ENCODE peak calls at places on chromosomes 1 and 21, in six cellular contexts. L is uterus, A is AG09309, K is breast epithelium, V is transverse colon, I is foreskin fibroblast. H is an unnamed sample.

GRCh38 chr1:23122023-23122738 is 46.5 kb downstream of the LUZP1 start:
- DNase-seq in L (peak), A (no peak), K (no peak), V (peak), I (peak), H (no peak)

GRCh38 chr1:14165289-14165867 is 433.1 kb upstream of the KAZN start:
- DNase-seq in L (no peak), A (no peak), K (no peak), V (no peak), I (no peak), H (no peak)

GRCh38 chr1:18322353-18323032 is 158.2 kb upstream of the KLHDC7A start:
- DNase-seq in L (no peak), A (no peak), K (no peak), V (no peak), I (no peak), H (no peak)

GRCh38 chr1:14438127-14438769 is 160.2 kb upstream of the KAZN start:
- DNase-seq in L (no peak), A (no peak), K (no peak), V (no peak), I (no peak), H (no peak)

GRCh38 chr1:31310131-31310530 is 13.3 kb downstream of the ZCCHC17 start:
- DNase-seq in L (no peak), A (no peak), K (no peak), V (no peak), I (peak), H (no peak)

GRCh38 chr1:9100471-9101043 is 28.3 kb downstream of the GPR157 start:
- DNase-seq in L (no peak), A (no peak), K (no peak), V (no peak), I (peak), H (no peak)

GRCh38 chr21:34061983-34062382 is 11.4 kb upstream of the MRPS6 start:
- DNase-seq in L (no peak), A (no peak), K (no peak), V (no peak), I (no peak), H (no peak)

GRCh38 chr1:155463865-155464264 is 98.7 kb downstream of the ASH1L start:
- DNase-seq in L (no peak), A (peak), K (no peak), V (no peak), I (peak), H (no peak)

GRCh38 chr1:91054780-91055481 is 33.1 kb upstream of the ZNF644 start:
- DNase-seq in L (no peak), A (no peak), K (no peak), V (no peak), I (no peak), H (no peak)

GRCh38 chr21:26164311-26164710 is 6.3 kb downstream of the APP start:
- DNase-seq in L (no peak), A (no peak), K (no peak), V (no peak), I (no peak), H (no peak)

GRCh38 chr1:31663622-31664452 is 19.2 kb upstream of the PEF1 start:
- DNase-seq in L (peak), A (no peak), K (peak), V (peak), I (peak), H (no peak)

GRCh38 chr1:202711949-202712635 is 1.8 kb upstream of the SYT2 start:
- DNase-seq in L (no peak), A (no peak), K (no peak), V (no peak), I (no peak), H (no peak)

GRCh38 chr1:34013958-34014737 is 150.3 kb downstream of the HMGB4 start:
- DNase-seq in L (no peak), A (no peak), K (no peak), V (no peak), I (no peak), H (peak)

GRCh38 chr1:61226791-61227567 is 144.6 kb downstream of the NFIA start:
- DNase-seq in L (no peak), A (no peak), K (no peak), V (peak), I (peak), H (no peak)

GRCh38 chr1:179105393-179105792 is 23.5 kb downstream of the TOR3A start:
- DNase-seq in L (no peak), A (no peak), K (no peak), V (no peak), I (no peak), H (no peak)

GRCh38 chr1:62213075-62213914 is 18.6 kb downstream of the L1TD1 start:
- DNase-seq in L (no peak), A (no peak), K (no peak), V (no peak), I (no peak), H (no peak)

GRCh38 chr1:208513799-208514198 is 269.6 kb upstream of the PLXNA2 start:
- DNase-seq in L (no peak), A (no peak), K (no peak), V (no peak), I (peak), H (no peak)

GRCh38 chr1:184387871-184388670 is 1.2 kb downstream of the C1orf21 start:
- DNase-seq in L (peak), A (peak), K (no peak), V (peak), I (peak), H (no peak)

GRCh38 chr1:156709743-156710489 is 4.5 kb upstream of the CRABP2 start:
- DNase-seq in L (peak), A (peak), K (peak), V (peak), I (peak), H (peak)

GRCh38 chr1:153404768-153405167 is 11.6 kb upstream of the S100A7A start:
- DNase-seq in L (no peak), A (no peak), K (no peak), V (peak), I (peak), H (no peak)

GRCh38 chr1:19397217-19397945 is 85.3 kb downstream of the SLC66A1 start:
- DNase-seq in L (no peak), A (no peak), K (no peak), V (no peak), I (peak), H (no peak)

GRCh38 chr1:33137800-33138199 is 44.0 kb downstream of the TRIM62 start:
- DNase-seq in L (no peak), A (no peak), K (no peak), V (no peak), I (peak), H (no peak)

GRCh38 chr1:78491311-78492071 is 717 bp downstream of the PTGFR start:
- DNase-seq in L (peak), A (no peak), K (no peak), V (no peak), I (peak), H (no peak)
- H3K4me3 ChIP-seq in L (peak), A (peak), K (peak), V (peak), I (peak), H (peak)

GRCh38 chr1:47941609-47942237 is 55.5 kb downstream of the TRABD2B start:
- DNase-seq in L (no peak), A (no peak), K (no peak), V (no peak), I (peak), H (no peak)
- H3K4me3 ChIP-seq in L (no peak), A (no peak), K (no peak), V (no peak), I (no peak), H (no peak)

DNA sequence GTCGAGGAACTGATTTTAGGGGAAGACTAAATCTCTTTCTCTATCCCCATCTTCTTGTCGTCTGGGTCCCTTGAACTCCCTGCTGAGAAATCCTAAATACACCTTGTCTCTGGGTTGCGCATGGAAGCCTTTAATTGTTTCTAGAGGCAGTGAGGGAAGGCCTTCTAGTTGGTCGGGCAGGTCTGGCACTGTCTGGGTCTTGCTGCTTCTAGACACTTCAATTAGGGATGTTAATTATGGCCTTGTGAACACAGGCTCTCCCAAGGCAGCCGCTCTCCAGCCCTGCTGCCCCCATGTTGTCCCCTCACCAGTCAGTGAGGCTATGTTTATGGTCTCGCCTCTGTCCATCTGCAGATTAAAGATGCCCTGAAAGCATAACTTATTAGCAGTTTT is 22.3 kb downstream of the SOX13 start:
- DNase-seq in L (no peak), A (no peak), K (no peak), V (no peak), I (no peak), H (no peak)
- H3K4me3 ChIP-seq in L (no peak), A (no peak), K (no peak), V (no peak), I (no peak), H (no peak)

GRCh38 chr21:41764558-41765392 is 2.1 kb downstream of the RIPK4 start:
- DNase-seq in L (no peak), A (no peak), K (no peak), V (no peak), I (no peak), H (no peak)
- H3K4me3 ChIP-seq in L (no peak), A (no peak), K (no peak), V (peak), I (no peak), H (no peak)